ENCODE peak calls at places on chromosomes 4 and X, in seven cellular contexts. Z, A, S, Q, E, L and U are unnamed samples.

GRCh38 chrX:46792826-46793195 is 33.9 kb upstream of the SLC9A7 start:
- DNase-seq in Z (no peak), A (no peak), S (no peak), Q (no peak), E (no peak), L (no peak), U (no peak)

GRCh38 chr4:47945930-47946726 is 31.7 kb upstream of the NFXL1 start:
- DNase-seq in Z (no peak), A (no peak), S (no peak), Q (no peak), E (no peak), L (no peak), U (no peak)

GRCh38 chr4:61583696-61584095 is 383.6 kb downstream of the ADGRL3 start:
- DNase-seq in Z (no peak), A (peak; percentile 3), S (no peak), Q (no peak), E (no peak), L (no peak), U (no peak)

GRCh38 chr4:89640620-89641366 is 196.2 kb downstream of the SNCA start:
- DNase-seq in Z (no peak), A (peak; percentile 49), S (peak; percentile 61), Q (no peak), E (no peak), L (no peak), U (no peak)

GRCh38 chr4:100898844-100899243 is 381.0 kb upstream of the EMCN start:
- DNase-seq in Z (no peak), A (no peak), S (no peak), Q (no peak), E (no peak), L (no peak), U (no peak)

GRCh38 chr4:1746919-1747602 is 25.7 kb downstream of the TACC3 start:
- DNase-seq in Z (no peak), A (no peak), S (no peak), Q (no peak), E (no peak), L (no peak), U (no peak)

GRCh38 chrX:22135171-22135711 is 103.1 kb downstream of the PHEX start:
- DNase-seq in Z (peak; percentile 71), A (peak; percentile 45), S (peak; percentile 89), Q (no peak), E (peak; percentile 92), L (no peak), U (no peak)

GRCh38 chr4:1347410-1347864 is 429 bp downstream of the UVSSA start:
- DNase-seq in Z (no peak), A (peak; percentile 82), S (peak; percentile 84), Q (peak; percentile 62), E (peak; percentile 63), L (no peak), U (peak; percentile 67)

GRCh38 chr4:99400831-99401230 is 34.3 kb downstream of the ADH7 start:
- DNase-seq in Z (no peak), A (no peak), S (no peak), Q (no peak), E (no peak), L (no peak), U (no peak)

GRCh38 chr4:76585897-76586360 is 150.9 kb downstream of the SHROOM3 start:
- DNase-seq in Z (no peak), A (no peak), S (no peak), Q (peak; percentile 39), E (no peak), L (peak; percentile 62), U (no peak)